ENCODE peak calls at places on chromosomes 13 and 19, in five cellular contexts. L is neural progenitor cell, R is SK-N-SH, G is GM23248, D is PC-3. M is an unnamed sample.

GRCh38 chr19:27647423-27647822 is 1565.5 kb downstream of the UQCRFS1 start:
- DNase-seq in L (no peak), G (no peak), D (no peak), R (no peak), M (no peak)

GRCh38 chr13:75079226-75079625 is 402.7 kb downstream of the TBC1D4 start:
- DNase-seq in G (peak; percentile 5), D (peak; percentile 7), L (no peak), R (no peak), M (no peak)

GRCh38 chr19:17538684-17539287 is 16.7 kb upstream of the COLGALT1 start:
- DNase-seq in D (peak; percentile 4), R (no peak), G (peak; percentile 23), L (no peak), M (no peak)

GRCh38 chr13:50133277-50133953 is 118.2 kb downstream of the KCNRG start:
- DNase-seq in G (no peak), D (no peak), L (peak; percentile 49), R (no peak), M (no peak)

GRCh38 chr19:19098084-19098702 is 34.4 kb downstream of the SLC25A42 start:
- DNase-seq in G (no peak), R (no peak), D (peak; percentile 26), L (no peak), M (no peak)

GRCh38 chr13:86000546-86000945 is 201.3 kb upstream of the SLITRK6 start:
- DNase-seq in L (no peak), G (no peak), R (no peak), D (no peak), M (no peak)

GRCh38 chr13:45700971-45701900 is 884 bp upstream of the CBY2 start:
- DNase-seq in G (no peak), R (no peak), L (no peak), D (no peak), M (peak; percentile 91)

GRCh38 chr13:98721825-98722510 is 30.5 kb downstream of the SLC15A1 start:
- DNase-seq in D (peak; percentile 77), L (no peak), G (peak; percentile 7), R (no peak), M (no peak)

GRCh38 chr19:12689581-12690216 is 1.9 kb downstream of the GNG14 start:
- DNase-seq in D (no peak), R (no peak), L (no peak), G (no peak), M (no peak)

GRCh38 chr13:33108620-33109019 is 92.4 kb downstream of the KL start:
- DNase-seq in L (no peak), R (no peak), G (peak; percentile 85), D (no peak), M (no peak)

GRCh38 chr19:572891-573825 is 762 bp downstream of the BSG start:
- DNase-seq in R (peak; percentile 69), L (peak; percentile 78), D (peak; percentile 47), G (peak; percentile 82), M (peak; percentile 28)

GRCh38 chr13:87331178-87331577 is 340.0 kb upstream of the SLITRK5 start:
- DNase-seq in D (no peak), L (no peak), R (no peak), G (no peak), M (no peak)

GRCh38 chr13:31331051-31331450 is 131.3 kb downstream of the B3GLCT start:
- DNase-seq in L (no peak), R (no peak), D (no peak), G (no peak), M (no peak)

GRCh38 chr19:56261145-56261544 is 11.4 kb upstream of the EDDM13 start:
- DNase-seq in D (no peak), L (no peak), G (peak; percentile 2), R (peak; percentile 69), M (no peak)

GRCh38 chr19:48842744-48843162 is 6.5 kb upstream of the HSD17B14 start:
- DNase-seq in D (peak; percentile 64), G (peak; percentile 63), R (peak; percentile 80), L (peak; percentile 82), M (peak; percentile 50)

GRCh38 chr13:48155850-48156249 is 60.9 kb upstream of the MED4 start:
- DNase-seq in R (no peak), G (peak; percentile 82), D (peak; percentile 72), L (no peak), M (no peak)

GRCh38 chr19:17684256-17684655 is 3.9 kb downstream of the UNC13A start:
- DNase-seq in D (no peak), R (no peak), G (no peak), L (no peak), M (no peak)

GRCh38 chr19:56403261-56403660 is 871 bp upstream of the ZNF583 start:
- DNase-seq in D (no peak), G (peak; percentile 39), R (no peak), L (peak; percentile 16), M (peak; percentile 10)

GRCh38 chr19:33282036-33282686 is 20.2 kb downstream of the CEBPA start:
- DNase-seq in L (no peak), G (peak; percentile 19), R (no peak), D (peak; percentile 51), M (no peak)

GRCh38 chr19:53872762-53873161 is 5.1 kb downstream of the MYADM start:
- DNase-seq in G (no peak), D (no peak), L (no peak), R (no peak), M (no peak)

GRCh38 chr19:48806818-48807589 is 3.8 kb downstream of the BCAT2 start:
- DNase-seq in R (peak; percentile 19), G (peak; percentile 73), L (peak; percentile 42), D (peak; percentile 37), M (no peak)

GRCh38 chr19:49362926-49363264 is 679 bp upstream of the TEAD2 start:
- DNase-seq in D (no peak), L (no peak), R (peak; percentile 48), G (peak; percentile 76), M (no peak)

GRCh38 chr19:48271531-48272151 is 1.8 kb downstream of the ZNF114 start:
- DNase-seq in D (peak; percentile 23), G (peak; percentile 60), R (peak; percentile 81), L (peak; percentile 76), M (no peak)

GRCh38 chr13:108302279-108302678 is 32.8 kb downstream of the TNFSF13B start:
- DNase-seq in G (no peak), D (peak; percentile 16), R (no peak), L (no peak), M (no peak)

GRCh38 chr19:51637362-51637978 is 7.3 kb upstream of the SIGLEC5 start:
- DNase-seq in D (peak; percentile 55), L (no peak), R (peak; percentile 33), G (peak; percentile 36), M (no peak)

GRCh38 chr13:47463002-47463401 is 538.1 kb downstream of the SUCLA2 start:
- DNase-seq in G (no peak), R (no peak), L (no peak), D (no peak), M (no peak)

GRCh38 chr13:58619396-58620113 is 988.0 kb downstream of the PCDH17 start:
- DNase-seq in G (no peak), D (no peak), L (peak; percentile 46), R (peak; percentile 60), M (peak; percentile 51)

GRCh38 chr13:48144413-48145035 is 49.6 kb upstream of the MED4 start:
- DNase-seq in R (no peak), G (peak; percentile 39), D (no peak), L (no peak), M (no peak)

GRCh38 chr13:46296920-46297319 is 85.2 kb downstream of the LRRC63 start:
- DNase-seq in R (no peak), D (peak; percentile 18), G (peak; percentile 92), L (no peak), M (no peak)

GRCh38 chr13:29943301-29944085 is 93.1 kb upstream of the UBL3 start:
- DNase-seq in D (no peak), R (no peak), G (no peak), L (no peak), M (no peak)

GRCh38 chr19:10812902-10813404 is 23.1 kb downstream of the TMED1 start:
- DNase-seq in R (no peak), G (peak; percentile 99), D (peak; percentile 64), L (no peak), M (no peak)

GRCh38 chr19:5445071-5445470 is 10.1 kb upstream of the ZNRF4 start:
- DNase-seq in G (no peak), R (no peak), D (no peak), L (no peak), M (no peak)

GRCh38 chr19:5445667-5446066 is 9.6 kb upstream of the ZNRF4 start:
- DNase-seq in D (peak; percentile 67), L (no peak), G (peak; percentile 60), R (no peak), M (no peak)

GRCh38 chr19:5450482-5450881 is 4.7 kb upstream of the ZNRF4 start:
- DNase-seq in G (no peak), R (no peak), L (no peak), D (no peak), M (no peak)

GRCh38 chr19:5448374-5448773 is 6.8 kb upstream of the ZNRF4 start:
- DNase-seq in D (no peak), L (no peak), G (no peak), R (no peak), M (no peak)

GRCh38 chr19:5447700-5448311 is 7.4 kb upstream of the ZNRF4 start:
- DNase-seq in D (no peak), L (no peak), G (peak; percentile 52), R (no peak), M (no peak)
- TF ChIP-seq EZH2phosphoT487 in D (no peak), L (no peak), G (no peak), R (no peak), M (no peak)

GRCh38 chr19:16199275-16199932 is 1.7 kb downstream of the AP1M1 start:
- DNase-seq in R (no peak), D (no peak), L (no peak), G (no peak), M (no peak)
- TF ChIP-seq EZH2phosphoT487 in R (no peak), D (no peak), L (no peak), G (no peak), M (no peak)

GRCh38 chr13:39602277-39602613 is 748 bp downstream of the LHFPL6 start:
- DNase-seq in L (no peak), R (no peak), G (no peak), D (no peak), M (peak; percentile 10)

GRCh38 chr13:39603424-39603947 is 493 bp upstream of the LHFPL6 start:
- DNase-seq in D (peak; percentile 16), L (peak; percentile 29), G (peak; percentile 70), R (peak; percentile 25), M (no peak)

GRCh38 chr13:39604736-39605135 is 1.7 kb upstream of the LHFPL6 start:
- DNase-seq in G (no peak), R (no peak), L (no peak), D (no peak), M (no peak)

GRCh38 chr13:39601636-39602035 is 1.4 kb downstream of the LHFPL6 start:
- DNase-seq in D (no peak), R (no peak), G (no peak), L (no peak), M (no peak)

GRCh38 chr13:39602614-39603366 is at the start of gene LHFPL6:
- DNase-seq in D (peak; percentile 63), R (peak; percentile 88), L (peak; percentile 90), G (peak; percentile 94), M (peak; percentile 27)
- TF ChIP-seq EZH2phosphoT487 in D (no peak), R (no peak), L (peak; percentile 41), G (no peak), M (no peak)

GRCh38 chr13:114049026-114049425 is 75.2 kb upstream of the C13orf46 start:
- DNase-seq in L (no peak), D (no peak), R (no peak), G (no peak), M (peak; percentile 90)
- TF ChIP-seq EZH2phosphoT487 in L (no peak), D (no peak), R (no peak), G (no peak), M (no peak)

GRCh38 chr13:25927363-25927762 is 124.5 kb downstream of the SHISA2 start:
- DNase-seq in G (no peak), D (no peak), R (no peak), L (no peak), M (no peak)
- TF ChIP-seq EZH2phosphoT487 in G (no peak), D (no peak), R (no peak), L (no peak), M (no peak)